ENCODE peak calls at places on chromosomes 4 and X, in seven cellular contexts. D, O, V, S, N, C and B are unnamed samples.

GRCh38 chr4:151530783-151531182 is 121.8 kb downstream of the FHIP1A start:
- DNase-seq in D (no peak), O (no peak), V (no peak), S (no peak), N (no peak), C (no peak), B (no peak)

GRCh38 chrX:74133156-74133796 is 170.7 kb upstream of the ZCCHC13 start:
- DNase-seq in D (peak; percentile 34), O (peak; percentile 52), V (no peak), S (no peak), N (no peak), C (no peak), B (no peak)

GRCh38 chr4:139589619-139590018 is 33.6 kb upstream of the SETD7 start:
- DNase-seq in D (no peak), O (no peak), V (no peak), S (no peak), N (no peak), C (no peak), B (no peak)

GRCh38 chr4:8362483-8362882 is 78.0 kb downstream of the ACOX3 start:
- DNase-seq in D (no peak), O (no peak), V (no peak), S (no peak), N (no peak), C (no peak), B (no peak)

GRCh38 chr4:20127626-20128025 is 124.1 kb upstream of the SLIT2 start:
- DNase-seq in D (no peak), O (no peak), V (no peak), S (no peak), N (no peak), C (no peak), B (no peak)

GRCh38 chr4:244471-244870 is 60.8 kb downstream of the ZNF732 start:
- DNase-seq in D (no peak), O (peak; percentile 44), V (no peak), S (no peak), N (no peak), C (peak; percentile 38), B (peak; percentile 10)

GRCh38 chrX:131985526-131986049 is 37.5 kb upstream of the STK26 start:
- DNase-seq in D (no peak), O (no peak), V (no peak), S (no peak), N (no peak), C (no peak), B (no peak)

GRCh38 chrX:154596290-154596929 is 11.5 kb downstream of the CTAG1A start:
- DNase-seq in D (peak; percentile 83), O (no peak), V (no peak), S (no peak), N (no peak), C (no peak), B (no peak)

GRCh38 chr4:81754169-81754568 is 282.5 kb upstream of the RASGEF1B start:
- DNase-seq in D (no peak), O (no peak), V (no peak), S (no peak), N (no peak), C (no peak), B (no peak)

GRCh38 chr4:104491396-104491821 is 3.3 kb downstream of the CXXC4 start:
- DNase-seq in D (peak; percentile 13), O (peak; percentile 55), V (peak; percentile 35), S (no peak), N (peak; percentile 51), C (peak; percentile 5), B (peak; percentile 47)

GRCh38 chr4:104494822-104495559 is at the start of gene CXXC4:
- DNase-seq in D (peak; percentile 11), O (peak; percentile 45), V (peak; percentile 67), S (peak; percentile 69), N (peak; percentile 69), C (no peak), B (peak; percentile 60)

GRCh38 chr4:104493071-104493831 is 1.4 kb downstream of the CXXC4 start:
- DNase-seq in D (no peak), O (no peak), V (no peak), S (no peak), N (no peak), C (no peak), B (no peak)

GRCh38 chr4:104491826-104492771 is 2.6 kb downstream of the CXXC4 start:
- DNase-seq in D (no peak), O (no peak), V (no peak), S (no peak), N (no peak), C (no peak), B (no peak)

GRCh38 chr4:104494161-104494560 is 533 bp downstream of the CXXC4 start:
- DNase-seq in D (no peak), O (no peak), V (no peak), S (no peak), N (no peak), C (no peak), B (no peak)
- H3K27ac ChIP-seq in D (no peak overlapping the region), O (no peak overlapping the region), V (peak overlapping the region; percentile 90), S (peak overlapping the region; percentile 57), N (no peak overlapping the region), C (no peak overlapping the region), B (peak overlapping the region; percentile 73)

GRCh38 chr4:153260152-153260551 is 55.9 kb downstream of the TRIM2 start:
- DNase-seq in D (no peak), O (no peak), V (no peak), S (no peak), N (no peak), C (no peak), B (no peak)
- H3K27ac ChIP-seq in D (no peak overlapping the region), O (no peak overlapping the region), V (no peak overlapping the region), S (no peak overlapping the region), N (no peak overlapping the region), C (no peak overlapping the region), B (no peak overlapping the region)

DNA sequence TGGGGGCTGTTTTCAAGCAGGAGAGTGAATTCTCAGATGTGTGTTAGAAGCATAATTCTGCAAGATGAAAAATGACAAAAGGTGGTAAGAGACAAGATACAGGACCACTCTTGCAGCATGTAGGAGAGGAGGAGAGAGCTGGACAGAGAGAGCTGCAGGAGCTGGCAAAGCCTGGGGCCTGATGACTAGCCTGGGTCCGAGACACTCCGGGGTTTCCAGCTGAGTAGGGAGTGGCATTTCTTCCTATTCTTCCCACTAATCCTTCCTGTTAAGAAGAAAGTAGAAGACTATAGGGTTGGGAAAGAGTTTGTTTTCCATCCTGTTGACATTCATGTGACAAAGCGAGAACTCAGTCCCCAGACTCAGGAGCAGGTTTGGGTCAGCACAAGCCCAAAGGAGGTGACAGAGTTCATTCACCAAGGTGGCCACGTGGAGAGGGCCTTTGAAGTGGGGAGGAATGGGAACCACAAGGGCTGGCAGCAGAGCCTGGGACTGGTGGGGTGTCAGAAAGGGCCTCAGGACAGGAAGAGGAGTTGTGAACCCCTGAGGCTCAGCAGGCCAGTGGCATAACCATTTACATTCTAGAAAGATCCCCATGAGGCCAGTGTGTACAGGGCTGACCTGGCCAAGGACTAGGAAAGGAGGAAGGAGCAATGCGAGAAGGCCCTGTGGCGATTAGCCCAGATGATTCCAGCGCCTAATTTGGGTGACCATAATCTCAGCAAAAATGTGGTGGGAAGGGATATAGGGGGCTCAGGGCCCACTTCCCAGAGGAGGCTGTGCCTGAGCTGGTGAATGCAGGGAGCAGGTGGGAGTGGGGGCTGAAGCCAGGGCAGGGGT is 3.2 kb upstream of the HAUS3 start:
- DNase-seq in D (no peak), O (no peak), V (peak; percentile 14), S (no peak), N (no peak), C (no peak), B (no peak)
- H3K27ac ChIP-seq in D (peak overlapping the region; percentile 41), O (no peak overlapping the region), V (peak overlapping the region; percentile 71), S (peak overlapping the region; percentile 82), N (peak overlapping the region; percentile 49), C (no peak overlapping the region), B (peak overlapping the region; percentile 71)

GRCh38 chr4:23374280-23374679 is 515.6 kb downstream of the PPARGC1A start:
- DNase-seq in D (no peak), O (no peak), V (no peak), S (no peak), N (no peak), C (no peak), B (no peak)
- H3K27ac ChIP-seq in D (no peak overlapping the region), O (no peak overlapping the region), V (peak overlapping the region; percentile 84), S (no peak overlapping the region), N (peak overlapping the region; percentile 61), C (no peak overlapping the region), B (no peak overlapping the region)

GRCh38 chrX:33195698-33196097 is 15.7 kb downstream of the DMD start:
- DNase-seq in D (no peak), O (no peak), V (no peak), S (no peak), N (no peak), C (no peak), B (no peak)
- H3K27ac ChIP-seq in D (no peak overlapping the region), O (no peak overlapping the region), V (no peak overlapping the region), S (peak overlapping the region; percentile 64), N (peak overlapping the region; percentile 24), C (no peak overlapping the region), B (no peak overlapping the region)

GRCh38 chrX:42996861-42997260 is 218.9 kb upstream of the PPP1R2C start:
- DNase-seq in D (no peak), O (no peak), V (no peak), S (no peak), N (no peak), C (no peak), B (no peak)
- H3K27ac ChIP-seq in D (no peak overlapping the region), O (no peak overlapping the region), V (no peak overlapping the region), S (no peak overlapping the region), N (no peak overlapping the region), C (no peak overlapping the region), B (no peak overlapping the region)

DNA sequence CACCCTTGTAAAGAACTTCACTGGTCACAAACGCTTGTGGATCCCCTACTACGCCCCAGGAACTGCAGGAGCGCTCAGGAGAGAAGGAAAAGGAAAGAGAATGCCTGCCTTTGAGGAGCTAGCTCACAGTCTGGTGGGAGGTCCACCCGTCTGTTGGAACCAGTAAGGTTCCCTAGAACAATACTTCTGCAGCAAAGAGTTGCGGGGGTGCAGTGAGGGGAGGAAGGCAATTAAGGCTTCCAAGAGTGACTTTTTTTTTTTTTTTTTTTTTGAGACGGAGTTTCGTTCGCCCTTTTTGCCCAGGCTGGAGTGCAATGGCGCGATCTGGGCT is 321 bp upstream of the CTPS2 start:
- DNase-seq in D (no peak), O (no peak), V (no peak), S (no peak), N (no peak), C (no peak), B (peak; percentile 6)
- H3K27ac ChIP-seq in D (peak overlapping the region; percentile 83), O (peak overlapping the region; percentile 57), V (peak overlapping the region; percentile 83), S (peak overlapping the region; percentile 94), N (peak overlapping the region; percentile 78), C (no peak overlapping the region), B (peak overlapping the region; percentile 58)